ENCODE peak calls at places on chromosomes 12 and 14, in four cellular contexts. U is H1, J is H9, F is neuronal stem cell. H is an unnamed sample.
A peak's percentile ranks its signal among the peaks of the same experiment; 100 is the strongest.

GRCh38 chr14:49820176-49820575 is 32.4 kb downstream of the NEMF start:
- DNase-seq in J (no peak), F (no peak), U (no peak), H (no peak)

GRCh38 chr12:21913823-21914222 is 27.4 kb downstream of the ABCC9 start:
- DNase-seq in U (no peak), F (no peak), J (no peak), H (no peak)

GRCh38 chr14:55122441-55122986 is 6.5 kb upstream of the LGALS3 start:
- DNase-seq in J (no peak), F (no peak), U (no peak), H (peak; percentile 62)

GRCh38 chr12:26149963-26150362 is 25.1 kb upstream of the BHLHE41 start:
- DNase-seq in U (no peak), F (no peak), J (no peak), H (no peak)

GRCh38 chr12:57906821-57907220 is 34.5 kb upstream of the ATP23 start:
- DNase-seq in U (no peak), J (no peak), F (no peak), H (no peak)

GRCh38 chr14:91223028-91223783 is 21.3 kb downstream of the GPR68 start:
- DNase-seq in U (no peak), J (no peak), F (no peak), H (no peak)

GRCh38 chr12:81083906-81084513 is 6.1 kb downstream of the ACSS3 start:
- DNase-seq in J (no peak), F (no peak), U (no peak), H (no peak)

GRCh38 chr12:11477110-11477509 is 81.7 kb upstream of the PRB2 start:
- DNase-seq in J (no peak), U (no peak), F (no peak), H (peak; percentile 62)

GRCh38 chr12:126312457-126312856 is 1247.2 kb downstream of the AACS start:
- DNase-seq in J (no peak), F (no peak), U (no peak), H (no peak)

GRCh38 chr12:89825591-89826449 is 117.2 kb upstream of the ATP2B1 start:
- DNase-seq in F (no peak), J (no peak), U (no peak), H (no peak)

GRCh38 chr12:120865094-120865493 is 39.1 kb downstream of the SPPL3 start:
- DNase-seq in J (no peak), F (no peak), U (no peak), H (no peak)

GRCh38 chr14:32908487-32909084 is 30.1 kb upstream of the NPAS3 start:
- DNase-seq in U (no peak), J (no peak), F (no peak), H (no peak)

GRCh38 chr12:91551242-91551641 is 368.6 kb upstream of the DCN start:
- DNase-seq in F (no peak), J (no peak), U (no peak), H (no peak)

GRCh38 chr12:4269279-4269991 is 4.1 kb upstream of the CCND2 start:
- DNase-seq in F (peak; percentile 76), J (peak; percentile 90), U (no peak), H (peak; percentile 27)

GRCh38 chr14:96055753-96056508 is 16.8 kb downstream of the C14orf132 start:
- DNase-seq in F (no peak), J (no peak), U (no peak), H (no peak)

GRCh38 chr12:59155448-59155847 is 235.1 kb upstream of the LRIG3 start:
- DNase-seq in J (no peak), F (no peak), U (no peak), H (no peak)

GRCh38 chr12:51838036-51838435 is 10.5 kb downstream of the FIGNL2 start:
- DNase-seq in U (no peak), F (no peak), J (no peak), H (no peak)

GRCh38 chr12:114209852-114210251 is 196.1 kb downstream of the TBX5 start:
- DNase-seq in J (no peak), U (no peak), F (no peak), H (no peak)

GRCh38 chr14:99554184-99554583 is 49.8 kb downstream of the CCDC85C start:
- DNase-seq in J (no peak), F (no peak), U (no peak), H (no peak)

GRCh38 chr12:2317819-2318218 is 265.0 kb downstream of the CACNA1C start:
- DNase-seq in F (no peak), J (peak; percentile 58), U (no peak), H (no peak)

GRCh38 chr12:2319136-2319535 is 266.3 kb downstream of the CACNA1C start:
- DNase-seq in J (no peak), U (no peak), F (no peak), H (no peak)

GRCh38 chr12:2314492-2314891 is 261.7 kb downstream of the CACNA1C start:
- DNase-seq in J (no peak), F (no peak), U (no peak), H (no peak)

GRCh38 chr12:2319747-2320146 is 267.0 kb downstream of the CACNA1C start:
- DNase-seq in J (no peak), U (no peak), F (no peak), H (no peak)

GRCh38 chr12:2318286-2318685 is 265.5 kb downstream of the CACNA1C start:
- DNase-seq in J (no peak), F (no peak), U (no peak), H (no peak)
- H2BK12ac ChIP-seq in J (no peak overlapping the region), F (no peak overlapping the region), U (peak overlapping the region; percentile 1), H (peak overlapping the region; percentile 4)

DNA sequence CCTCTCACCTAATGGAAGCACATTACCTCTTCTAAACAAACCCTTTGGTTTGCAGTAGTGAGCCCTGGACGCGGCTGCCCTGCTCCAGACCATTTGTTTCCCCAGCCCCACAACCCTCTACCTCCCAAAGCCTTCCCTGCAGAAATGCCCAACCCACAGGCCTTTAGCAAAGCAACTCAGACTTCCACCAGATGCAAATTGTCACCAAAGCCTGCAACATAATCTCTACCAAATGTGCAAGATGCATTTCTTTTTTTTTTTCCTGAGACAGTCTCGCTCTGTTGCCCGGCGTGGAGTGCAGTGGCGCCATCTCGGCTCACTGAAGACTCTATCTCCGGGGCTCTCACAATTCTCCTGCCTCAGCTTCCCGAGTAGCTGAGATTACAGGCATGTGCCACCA is 56.2 kb downstream of the VWF start:
- DNase-seq in U (no peak), J (no peak), F (no peak), H (no peak)
- H4K91ac ChIP-seq in U (no peak overlapping the region), J (no peak overlapping the region), F (no peak overlapping the region), H (peak overlapping the region; percentile 20)

GRCh38 chr12:65826513-65827171 is 2.4 kb downstream of the HMGA2 start:
- DNase-seq in F (no peak), U (no peak), J (no peak), H (no peak)
- H2AFZ ChIP-seq in F (peak overlapping the region; percentile 87), U (no peak overlapping the region), J (no peak overlapping the region), H (no peak overlapping the region)

GRCh38 chr14:100813291-100813690 is 12.6 kb upstream of the MEG3 start:
- DNase-seq in F (no peak), U (no peak), J (no peak), H (no peak)

GRCh38 chr14:100818221-100818699 is 7.7 kb upstream of the MEG3 start:
- DNase-seq in J (no peak), F (no peak), U (no peak), H (no peak)

GRCh38 chr14:100816950-100817901 is 8.7 kb upstream of the MEG3 start:
- DNase-seq in U (no peak), J (no peak), F (no peak), H (no peak)

GRCh38 chr14:100816286-100816949 is 9.5 kb upstream of the MEG3 start:
- DNase-seq in J (no peak), F (no peak), U (no peak), H (no peak)

DNA sequence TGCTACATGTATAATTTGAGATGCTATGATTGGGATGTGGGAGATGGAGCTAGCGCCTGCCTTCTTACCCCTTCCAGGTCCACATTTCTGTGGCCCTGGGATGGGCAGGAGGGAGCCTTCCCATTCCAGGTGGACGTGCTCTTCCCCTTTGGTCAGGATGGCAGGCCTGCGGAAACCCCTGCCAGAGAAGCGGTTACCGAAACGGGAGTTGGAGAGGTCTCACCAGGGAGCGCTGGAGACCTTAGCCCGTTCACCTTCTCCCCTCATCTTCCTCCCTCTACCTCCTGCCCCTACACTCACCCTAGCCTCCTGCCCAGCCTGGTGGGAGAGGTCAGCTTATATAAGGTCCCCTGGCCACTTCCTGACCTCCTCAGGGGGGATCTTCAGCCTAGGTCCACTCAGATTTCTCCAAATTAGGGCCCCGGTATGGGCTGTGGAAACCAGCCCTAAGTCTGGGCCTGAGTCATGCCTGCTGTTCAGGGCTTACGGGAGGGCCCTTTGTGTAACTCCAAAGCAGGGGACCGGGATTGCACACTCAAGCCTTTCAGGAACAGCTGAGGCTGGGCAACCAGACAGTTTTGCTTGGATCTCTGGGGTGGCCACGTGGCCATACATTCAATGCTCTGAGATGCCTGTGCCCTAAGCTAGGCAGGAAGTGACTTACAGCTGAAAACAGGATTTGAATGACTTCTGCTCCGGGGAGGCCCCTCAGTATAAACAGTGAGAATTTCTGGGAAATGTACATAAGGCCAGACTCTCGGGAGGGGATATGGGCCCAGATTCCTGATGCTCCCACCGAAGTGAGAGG is 10.2 kb upstream of the MEG3 start:
- DNase-seq in F (no peak), U (no peak), J (no peak), H (no peak)
- H2BK12ac ChIP-seq in F (no peak overlapping the region), U (no peak overlapping the region), J (no peak overlapping the region), H (no peak overlapping the region)